ENCODE peak calls at places on chromosomes 3 and 15, in nine cellular contexts. C, U, D, M, R, O, E, P and B are unnamed samples.

GRCh38 chr3:75059120-75059519 is 444.7 kb upstream of the CNTN3 start:
- DNase-seq in E (no peak), C (no peak), U (no peak), O (no peak), D (no peak), M (no peak), R (no peak), P (no peak), B (no peak)

GRCh38 chr3:45509038-45509767 is 85.3 kb upstream of the LIMD1 start:
- DNase-seq in R (peak; percentile 79), E (no peak), P (peak; percentile 48), M (peak; percentile 98), O (peak; percentile 36), D (peak; percentile 72), C (no peak), U (no peak), B (no peak)

GRCh38 chr3:120706950-120707349 is 24.9 kb upstream of the HGD start:
- DNase-seq in C (no peak), M (no peak), U (no peak), E (no peak), R (no peak), O (no peak), D (no peak), P (no peak), B (no peak)

GRCh38 chr3:61848885-61849284 is 287.5 kb downstream of the PTPRG start:
- DNase-seq in D (no peak), C (no peak), P (no peak), O (no peak), E (no peak), M (peak; percentile 72), R (no peak), U (no peak), B (no peak)

GRCh38 chr3:160739079-160739478 is 17.0 kb upstream of the PPM1L start:
- DNase-seq in R (no peak), M (peak; percentile 10), C (no peak), E (no peak), D (no peak), U (no peak), P (no peak), O (no peak), B (no peak)

GRCh38 chr3:187112934-187113793 is 26.1 kb downstream of the RPL39L start:
- DNase-seq in M (peak; percentile 48), O (peak; percentile 24), P (peak; percentile 18), U (no peak), C (peak; percentile 54), E (peak; percentile 16), D (peak; percentile 54), R (peak; percentile 66), B (peak; percentile 55)

GRCh38 chr15:34434627-34435305 is 2.8 kb downstream of the GOLGA8A start:
- DNase-seq in P (no peak), E (no peak), U (no peak), D (no peak), M (no peak), C (no peak), O (no peak), R (no peak), B (no peak)

GRCh38 chr15:62211348-62211747 is 46.3 kb upstream of the C2CD4B start:
- DNase-seq in O (no peak), P (no peak), U (no peak), D (no peak), E (no peak), M (no peak), R (no peak), C (no peak), B (no peak)

DNA sequence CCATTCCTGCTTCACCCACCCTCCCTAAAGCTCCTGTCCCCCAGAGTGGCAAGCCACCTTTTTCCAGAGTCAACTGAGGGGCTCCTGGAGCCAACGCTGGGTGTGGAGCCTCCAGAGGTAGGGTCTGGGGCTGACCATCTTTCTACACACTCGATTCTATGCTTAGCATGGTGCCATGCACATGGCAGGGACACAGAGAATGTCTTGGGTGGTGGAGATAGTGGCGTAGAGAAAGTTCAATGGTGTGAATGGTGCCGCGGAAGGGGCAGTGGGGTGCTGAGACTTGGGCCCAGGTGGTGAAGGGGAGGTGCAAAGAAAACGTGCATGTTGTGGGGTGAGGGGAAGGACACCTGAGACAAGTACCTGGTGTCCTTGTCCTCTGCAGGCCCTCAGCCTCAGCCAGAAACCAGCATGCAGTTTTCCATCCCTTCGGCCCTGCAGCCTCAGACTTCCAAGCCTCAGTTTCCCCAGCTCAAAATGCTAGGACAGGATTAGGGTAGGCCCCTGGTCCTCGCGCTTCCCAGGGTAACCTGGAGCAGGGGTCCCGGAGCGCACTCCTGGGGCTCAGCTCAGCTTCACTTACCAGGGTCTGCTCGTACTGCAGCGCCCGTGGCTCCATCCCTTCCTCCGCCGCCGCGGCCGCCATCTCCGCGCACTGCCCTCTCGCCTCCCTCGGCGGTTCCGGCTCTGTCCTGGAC is 422 bp downstream of the CLCN2 start:
- DNase-seq in M (no peak), C (no peak), O (no peak), P (no peak), U (no peak), E (no peak), R (no peak), D (no peak), B (no peak)
- TF ChIP-seq EZH2phosphoT487 in M (no peak), C (no peak), O (no peak), P (no peak), U (no peak), E (no peak), R (no peak), D (no peak), B (no peak)

GRCh38 chr3:190425833-190426232 is 23.9 kb downstream of the TMEM207 start:
- DNase-seq in E (no peak), O (no peak), M (no peak), P (no peak), C (no peak), R (no peak), U (no peak), D (no peak), B (no peak)

GRCh38 chr3:190429681-190430080 is 20.0 kb downstream of the TMEM207 start:
- DNase-seq in R (no peak), E (no peak), D (no peak), P (no peak), M (peak; percentile 72), O (no peak), C (no peak), U (no peak), B (no peak)

GRCh38 chr3:190424108-190424477 is 25.6 kb downstream of the TMEM207 start:
- DNase-seq in M (no peak), O (no peak), R (no peak), U (no peak), D (no peak), P (no peak), C (no peak), E (no peak), B (no peak)

GRCh38 chr3:190424478-190425439 is 24.9 kb downstream of the TMEM207 start:
- DNase-seq in O (peak; percentile 80), M (peak; percentile 77), D (peak; percentile 86), C (peak; percentile 84), R (peak; percentile 78), P (peak; percentile 78), U (peak; percentile 73), E (peak; percentile 38), B (peak; percentile 55)

DNA sequence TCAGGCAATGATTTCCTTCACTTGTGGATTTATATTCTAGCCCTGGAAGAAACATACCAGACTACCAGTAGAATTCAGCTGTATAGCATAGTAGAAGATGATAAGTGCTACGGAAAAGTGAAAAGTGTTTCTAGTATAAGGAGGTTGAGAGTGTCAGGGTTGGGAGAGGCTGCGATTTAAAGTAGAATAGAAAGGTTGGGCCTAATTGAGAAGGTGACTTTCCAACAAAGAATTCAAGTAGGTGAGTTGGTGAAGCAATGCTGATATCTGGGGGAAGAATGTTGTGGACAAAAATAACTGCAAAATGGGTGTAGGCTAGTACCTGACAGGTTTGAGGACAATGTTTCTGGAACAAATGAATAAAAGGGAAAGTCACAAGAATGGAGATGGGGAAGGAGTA is 22.6 kb downstream of the TMEM207 start:
- DNase-seq in D (no peak), P (no peak), U (no peak), E (no peak), M (no peak), O (no peak), C (no peak), R (no peak), B (no peak)
- H3K4me1 ChIP-seq in D (no peaks in the 10 kb centered on the region), P (no peaks in the 10 kb centered on the region), U (no peaks in the 10 kb centered on the region), E (no peaks in the 10 kb centered on the region), M (peaks cover 13% of the 10 kb centered on the region), O (no peaks in the 10 kb centered on the region), C (no peaks in the 10 kb centered on the region), R (peaks cover under 1% of the 10 kb centered on the region), B (no peaks in the 10 kb centered on the region)

GRCh38 chr3:110971010-110971585 is 100.5 kb upstream of the NECTIN3 start:
- DNase-seq in D (no peak), R (no peak), O (peak; percentile 39), M (no peak), E (no peak), P (no peak), C (no peak), U (peak; percentile 6), B (no peak)

GRCh38 chr3:110969229-110970211 is 102.1 kb upstream of the NECTIN3 start:
- DNase-seq in E (no peak), U (peak; percentile 46), C (no peak), D (no peak), P (no peak), M (no peak), R (no peak), O (peak; percentile 67), B (no peak)

GRCh38 chr3:110966966-110967663 is 104.5 kb upstream of the NECTIN3 start:
- DNase-seq in R (no peak), P (no peak), D (no peak), M (no peak), E (no peak), C (no peak), U (no peak), O (no peak), B (no peak)

GRCh38 chr3:110965976-110966375 is 105.6 kb upstream of the NECTIN3 start:
- DNase-seq in M (no peak), P (no peak), O (no peak), E (no peak), C (no peak), R (no peak), D (no peak), U (no peak), B (no peak)

DNA sequence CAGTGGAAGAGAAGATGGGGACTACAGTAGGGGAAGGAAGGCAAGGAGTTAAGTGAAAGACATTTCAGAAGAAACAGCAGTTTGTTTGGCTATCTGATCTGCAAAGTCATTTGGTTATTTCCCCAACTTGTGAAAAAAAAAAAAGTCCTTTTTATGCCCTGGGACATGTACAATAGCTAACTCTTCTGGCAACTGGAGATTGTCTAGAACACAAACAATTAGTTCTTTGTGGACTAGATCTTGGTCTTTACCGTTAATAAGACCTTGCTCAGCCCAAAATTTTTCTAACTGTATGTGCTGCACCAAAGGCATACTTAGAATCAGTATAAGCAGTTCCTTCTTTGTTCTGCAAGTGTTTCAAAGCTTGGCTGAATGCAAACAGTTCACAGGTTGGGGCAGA is 103.5 kb upstream of the NECTIN3 start:
- DNase-seq in E (no peak), O (no peak), M (no peak), U (no peak), C (no peak), D (no peak), R (no peak), P (no peak), B (no peak)
- H2AFZ ChIP-seq in E (no peak overlapping the region), O (no peak overlapping the region), M (no peak overlapping the region), U (no peak overlapping the region), C (no peak overlapping the region), D (no peak overlapping the region), R (no peak overlapping the region), P (no peak overlapping the region), B (no peak overlapping the region)

GRCh38 chr15:49227602-49228001 is 57.6 kb downstream of the GALK2 start:
- DNase-seq in U (no peak), D (no peak), E (no peak), C (no peak), R (no peak), M (no peak), O (no peak), P (no peak), B (no peak)

GRCh38 chr15:49229922-49230321 is 59.9 kb downstream of the GALK2 start:
- DNase-seq in M (no peak), R (no peak), P (no peak), C (no peak), O (no peak), E (no peak), D (no peak), U (no peak), B (no peak)

GRCh38 chr15:49223536-49224274 is 53.7 kb downstream of the GALK2 start:
- DNase-seq in E (no peak), P (no peak), U (no peak), R (no peak), M (peak; percentile 20), O (no peak), D (no peak), C (no peak), B (no peak)

DNA sequence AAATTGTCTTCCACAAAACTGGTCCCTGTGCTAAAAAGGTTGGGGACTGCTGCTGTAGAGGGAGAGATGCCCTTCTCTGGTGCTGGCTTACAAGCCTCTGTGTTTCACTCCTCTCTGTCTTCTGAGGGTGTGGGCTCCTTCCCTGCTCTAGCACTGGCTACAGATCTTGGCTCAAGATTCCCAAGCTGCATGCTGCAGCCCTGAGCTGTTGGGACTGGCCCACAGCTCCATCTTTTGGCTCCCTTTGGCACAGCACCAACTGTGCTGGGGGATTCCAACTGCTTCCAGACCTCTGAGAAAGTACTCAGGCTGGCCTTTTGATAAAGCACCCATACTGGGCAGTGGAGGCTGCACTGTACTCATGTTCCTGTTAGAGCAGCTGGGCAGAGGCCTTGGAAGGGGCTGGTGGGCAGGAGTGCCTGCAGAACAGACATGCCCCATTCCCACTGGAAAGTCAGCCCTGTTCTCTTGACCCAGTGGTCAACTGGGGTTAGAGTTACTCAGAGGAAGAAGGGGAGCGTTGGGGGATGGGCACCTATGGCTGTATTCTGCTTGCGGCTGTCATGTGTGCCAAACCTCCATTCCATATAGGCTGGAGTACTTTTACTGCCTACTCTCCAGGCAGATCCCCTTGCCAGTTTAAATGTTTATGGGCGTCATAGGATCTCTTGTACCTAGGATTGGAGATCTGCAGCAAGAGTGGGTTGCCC is 55.7 kb downstream of the GALK2 start:
- DNase-seq in O (peak; percentile 45), R (peak; percentile 20), M (peak; percentile 18), E (peak; percentile 14), D (peak; percentile 88), P (peak; percentile 15), U (peak; percentile 77), C (no peak), B (no peak)
- TF ChIP-seq EZH2phosphoT487 in O (no peak), R (no peak), M (no peak), E (no peak), D (no peak), P (no peak), U (no peak), C (no peak), B (no peak)